ENCODE peak calls at places on chromosomes 5 and 9, in seven cellular contexts. One of them, this sample, is unnamed.

GRCh38 chr5:56908942-56909293 is 478 bp upstream of the SETD9 start:
- DNase-seq in astrocyte of the spinal cord: no peak
- DNase-seq in GM06990: no peak
- DNase-seq in skeletal muscle cell: no peak
- DNase-seq in HCT116: peak
- DNase-seq in CD8-positive, alpha-beta memory T cell: no peak
- DNase-seq in body of pancreas: no peak
- DNase-seq in this sample: no peak

GRCh38 chr9:3708751-3709150 is 182.9 kb upstream of the RFX3 start:
- DNase-seq in astrocyte of the spinal cord: peak
- DNase-seq in CD8-positive, alpha-beta memory T cell: no peak
- DNase-seq in skeletal muscle cell: no peak
- DNase-seq in HCT116: no peak
- DNase-seq in GM06990: no peak
- DNase-seq in body of pancreas: peak
- DNase-seq in this sample: no peak

GRCh38 chr5:170159101-170159698 is 53.5 kb downstream of the FOXI1 start:
- DNase-seq in body of pancreas: no peak
- DNase-seq in HCT116: no peak
- DNase-seq in CD8-positive, alpha-beta memory T cell: no peak
- DNase-seq in astrocyte of the spinal cord: peak
- DNase-seq in skeletal muscle cell: peak
- DNase-seq in GM06990: no peak
- DNase-seq in this sample: no peak

GRCh38 chr5:172732201-172732865 is 38.7 kb downstream of the DUSP1 start:
- DNase-seq in astrocyte of the spinal cord: no peak
- DNase-seq in HCT116: no peak
- DNase-seq in CD8-positive, alpha-beta memory T cell: no peak
- DNase-seq in GM06990: no peak
- DNase-seq in body of pancreas: no peak
- DNase-seq in skeletal muscle cell: no peak
- DNase-seq in this sample: no peak

GRCh38 chr9:136156216-136157120 is 37.8 kb upstream of the TMEM250 start:
- DNase-seq in body of pancreas: no peak
- DNase-seq in HCT116: no peak
- DNase-seq in GM06990: no peak
- DNase-seq in CD8-positive, alpha-beta memory T cell: peak
- DNase-seq in astrocyte of the spinal cord: no peak
- DNase-seq in skeletal muscle cell: no peak
- DNase-seq in this sample: no peak

GRCh38 chr5:143033535-143034260 is 263.5 kb downstream of the ARHGAP26 start:
- DNase-seq in CD8-positive, alpha-beta memory T cell: no peak
- DNase-seq in skeletal muscle cell: peak
- DNase-seq in astrocyte of the spinal cord: peak
- DNase-seq in body of pancreas: no peak
- DNase-seq in HCT116: peak
- DNase-seq in GM06990: no peak
- DNase-seq in this sample: no peak

GRCh38 chr5:53368516-53368915 is 111.9 kb upstream of the FST start:
- DNase-seq in astrocyte of the spinal cord: peak
- DNase-seq in skeletal muscle cell: no peak
- DNase-seq in HCT116: no peak
- DNase-seq in CD8-positive, alpha-beta memory T cell: no peak
- DNase-seq in GM06990: no peak
- DNase-seq in body of pancreas: no peak
- DNase-seq in this sample: no peak

GRCh38 chr5:99795026-99795425 is 740.1 kb upstream of the FAM174A start:
- DNase-seq in GM06990: no peak
- DNase-seq in CD8-positive, alpha-beta memory T cell: no peak
- DNase-seq in skeletal muscle cell: no peak
- DNase-seq in astrocyte of the spinal cord: peak
- DNase-seq in HCT116: no peak
- DNase-seq in body of pancreas: no peak
- DNase-seq in this sample: no peak

GRCh38 chr5:107578051-107578635 is 92.6 kb downstream of the EFNA5 start:
- DNase-seq in skeletal muscle cell: no peak
- DNase-seq in astrocyte of the spinal cord: no peak
- DNase-seq in GM06990: no peak
- DNase-seq in CD8-positive, alpha-beta memory T cell: no peak
- DNase-seq in body of pancreas: no peak
- DNase-seq in HCT116: no peak
- DNase-seq in this sample: no peak

GRCh38 chr9:19465571-19466267 is 56.9 kb downstream of the ACER2 start:
- DNase-seq in GM06990: no peak
- DNase-seq in HCT116: no peak
- DNase-seq in astrocyte of the spinal cord: no peak
- DNase-seq in CD8-positive, alpha-beta memory T cell: no peak
- DNase-seq in skeletal muscle cell: no peak
- DNase-seq in body of pancreas: no peak
- DNase-seq in this sample: no peak

GRCh38 chr9:78314953-78315870 is 18.3 kb downstream of the PSAT1 start:
- DNase-seq in astrocyte of the spinal cord: peak
- DNase-seq in GM06990: no peak
- DNase-seq in CD8-positive, alpha-beta memory T cell: no peak
- DNase-seq in HCT116: no peak
- DNase-seq in skeletal muscle cell: no peak
- DNase-seq in body of pancreas: peak
- DNase-seq in this sample: no peak

GRCh38 chr9:115930472-115930871 is 223.1 kb upstream of the PAPPA start:
- DNase-seq in astrocyte of the spinal cord: no peak
- DNase-seq in body of pancreas: no peak
- DNase-seq in CD8-positive, alpha-beta memory T cell: no peak
- DNase-seq in HCT116: no peak
- DNase-seq in GM06990: no peak
- DNase-seq in skeletal muscle cell: no peak
- DNase-seq in this sample: no peak

GRCh38 chr5:65199988-65200668 is 281.6 kb downstream of the ADAMTS6 start:
- DNase-seq in body of pancreas: no peak
- DNase-seq in HCT116: no peak
- DNase-seq in skeletal muscle cell: peak
- DNase-seq in astrocyte of the spinal cord: peak
- DNase-seq in GM06990: no peak
- DNase-seq in CD8-positive, alpha-beta memory T cell: no peak
- DNase-seq in this sample: no peak

GRCh38 chr9:92294297-92294676 is 790 bp upstream of the IARS1 start:
- DNase-seq in CD8-positive, alpha-beta memory T cell: no peak
- DNase-seq in HCT116: no peak
- DNase-seq in GM06990: peak
- DNase-seq in body of pancreas: no peak
- DNase-seq in skeletal muscle cell: no peak
- DNase-seq in astrocyte of the spinal cord: peak
- DNase-seq in this sample: no peak

GRCh38 chr5:88145603-88146467 is 122.8 kb downstream of the TMEM161B start:
- DNase-seq in skeletal muscle cell: no peak
- DNase-seq in CD8-positive, alpha-beta memory T cell: no peak
- DNase-seq in body of pancreas: no peak
- DNase-seq in GM06990: no peak
- DNase-seq in HCT116: no peak
- DNase-seq in astrocyte of the spinal cord: peak
- DNase-seq in this sample: no peak

GRCh38 chr9:78189461-78189860 is 46.4 kb upstream of the CEP78 start:
- DNase-seq in body of pancreas: no peak
- DNase-seq in CD8-positive, alpha-beta memory T cell: no peak
- DNase-seq in skeletal muscle cell: no peak
- DNase-seq in HCT116: no peak
- DNase-seq in GM06990: no peak
- DNase-seq in astrocyte of the spinal cord: peak
- DNase-seq in this sample: no peak

GRCh38 chr9:12856608-12857007 is 81.8 kb downstream of the LURAP1L start:
- DNase-seq in CD8-positive, alpha-beta memory T cell: no peak
- DNase-seq in HCT116: no peak
- DNase-seq in body of pancreas: no peak
- DNase-seq in skeletal muscle cell: no peak
- DNase-seq in astrocyte of the spinal cord: no peak
- DNase-seq in GM06990: no peak
- DNase-seq in this sample: no peak

GRCh38 chr5:145619806-145620205 is 215.3 kb downstream of the PRELID2 start:
- DNase-seq in astrocyte of the spinal cord: no peak
- DNase-seq in HCT116: no peak
- DNase-seq in GM06990: no peak
- DNase-seq in body of pancreas: no peak
- DNase-seq in CD8-positive, alpha-beta memory T cell: no peak
- DNase-seq in skeletal muscle cell: no peak
- DNase-seq in this sample: no peak

GRCh38 chr5:68582284-68582683 is 366.7 kb downstream of the PIK3R1 start:
- DNase-seq in CD8-positive, alpha-beta memory T cell: no peak
- DNase-seq in skeletal muscle cell: no peak
- DNase-seq in astrocyte of the spinal cord: no peak
- DNase-seq in body of pancreas: no peak
- DNase-seq in GM06990: no peak
- DNase-seq in HCT116: no peak
- DNase-seq in this sample: no peak

GRCh38 chr5:155539958-155540595 is 526.5 kb downstream of the KIF4B start:
- DNase-seq in CD8-positive, alpha-beta memory T cell: no peak
- DNase-seq in HCT116: no peak
- DNase-seq in skeletal muscle cell: no peak
- DNase-seq in astrocyte of the spinal cord: no peak
- DNase-seq in body of pancreas: no peak
- DNase-seq in GM06990: no peak
- DNase-seq in this sample: no peak

GRCh38 chr5:73135429-73136276 is 15.3 kb downstream of the TMEM171 start:
- DNase-seq in astrocyte of the spinal cord: peak
- DNase-seq in skeletal muscle cell: no peak
- DNase-seq in HCT116: peak
- DNase-seq in body of pancreas: no peak
- DNase-seq in CD8-positive, alpha-beta memory T cell: no peak
- DNase-seq in GM06990: no peak
- DNase-seq in this sample: no peak

GRCh38 chr5:52665544-52665943 is 122.2 kb upstream of the ITGA1 start:
- DNase-seq in skeletal muscle cell: peak
- DNase-seq in HCT116: no peak
- DNase-seq in GM06990: no peak
- DNase-seq in CD8-positive, alpha-beta memory T cell: no peak
- DNase-seq in astrocyte of the spinal cord: no peak
- DNase-seq in body of pancreas: no peak
- DNase-seq in this sample: no peak

GRCh38 chr5:53405396-53405795 is 75.0 kb upstream of the FST start:
- DNase-seq in skeletal muscle cell: no peak
- DNase-seq in GM06990: no peak
- DNase-seq in body of pancreas: no peak
- DNase-seq in CD8-positive, alpha-beta memory T cell: no peak
- DNase-seq in HCT116: no peak
- DNase-seq in astrocyte of the spinal cord: no peak
- DNase-seq in this sample: no peak

DNA sequence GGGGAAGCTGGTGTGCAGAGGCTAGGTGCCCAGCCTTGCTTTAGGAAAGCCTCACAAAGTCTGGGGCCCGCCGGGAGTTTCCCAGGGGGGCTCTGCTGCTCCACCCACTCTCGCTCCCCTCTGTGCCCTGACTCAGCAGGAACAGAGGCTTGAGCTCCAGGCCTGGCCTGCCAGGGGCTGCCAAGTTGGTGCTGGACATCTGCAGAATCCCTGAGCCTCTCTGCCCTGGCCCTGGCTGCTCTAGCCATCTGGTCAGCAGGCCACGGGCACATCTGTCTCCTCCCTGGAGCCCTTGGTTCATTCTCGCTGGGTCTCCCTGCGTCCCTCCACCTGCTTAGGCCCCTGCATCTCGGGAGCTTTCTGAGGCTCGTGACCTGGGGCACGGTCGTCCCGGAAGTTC is 626 bp upstream of the ADAMTSL2 start:
- DNase-seq in skeletal muscle cell: no peak
- DNase-seq in body of pancreas: no peak
- DNase-seq in astrocyte of the spinal cord: no peak
- DNase-seq in CD8-positive, alpha-beta memory T cell: no peak
- DNase-seq in HCT116: no peak
- DNase-seq in GM06990: no peak
- DNase-seq in this sample: no peak
- H3K4me3 ChIP-seq in skeletal muscle cell: no peak
- H3K4me3 ChIP-seq in body of pancreas: no peak
- H3K4me3 ChIP-seq in astrocyte of the spinal cord: no peak
- H3K4me3 ChIP-seq in CD8-positive, alpha-beta memory T cell: no peak
- H3K4me3 ChIP-seq in HCT116: no peak
- H3K4me3 ChIP-seq in GM06990: no peak
- H3K4me3 ChIP-seq in this sample: peak

DNA sequence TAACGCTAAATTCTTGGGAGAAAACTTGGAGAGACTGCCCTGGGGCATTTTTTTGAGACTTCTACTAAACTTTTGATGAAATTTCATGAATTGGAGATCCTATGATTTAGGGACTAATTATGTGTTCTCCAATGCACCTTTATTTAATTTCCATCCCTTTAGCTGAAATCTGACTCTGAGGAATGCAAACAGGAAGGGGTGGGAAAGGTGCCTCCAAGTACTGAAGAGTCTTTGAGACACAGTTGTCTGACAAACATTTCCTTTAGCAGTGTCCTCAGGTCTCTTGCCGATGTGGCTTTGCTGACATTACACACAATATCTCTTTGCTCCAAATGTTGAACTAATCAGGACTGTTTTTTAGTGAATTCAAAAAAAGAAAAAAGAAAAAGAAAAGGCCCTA is 76.9 kb downstream of the LIX1 start:
- DNase-seq in skeletal muscle cell: no peak
- DNase-seq in astrocyte of the spinal cord: no peak
- DNase-seq in HCT116: no peak
- DNase-seq in CD8-positive, alpha-beta memory T cell: no peak
- DNase-seq in body of pancreas: no peak
- DNase-seq in GM06990: no peak
- DNase-seq in this sample: no peak
- H3K4me3 ChIP-seq in skeletal muscle cell: no peak
- H3K4me3 ChIP-seq in astrocyte of the spinal cord: no peak
- H3K4me3 ChIP-seq in HCT116: no peak
- H3K4me3 ChIP-seq in CD8-positive, alpha-beta memory T cell: no peak
- H3K4me3 ChIP-seq in body of pancreas: no peak
- H3K4me3 ChIP-seq in GM06990: no peak
- H3K4me3 ChIP-seq in this sample: no peak

GRCh38 chr9:124674651-124675050 is 96.5 kb downstream of the NR6A1 start:
- DNase-seq in GM06990: no peak
- DNase-seq in skeletal muscle cell: no peak
- DNase-seq in CD8-positive, alpha-beta memory T cell: no peak
- DNase-seq in astrocyte of the spinal cord: no peak
- DNase-seq in body of pancreas: no peak
- DNase-seq in HCT116: no peak
- DNase-seq in this sample: no peak

GRCh38 chr9:124673063-124673462 is 98.0 kb downstream of the NR6A1 start:
- DNase-seq in CD8-positive, alpha-beta memory T cell: no peak
- DNase-seq in HCT116: no peak
- DNase-seq in body of pancreas: no peak
- DNase-seq in GM06990: no peak
- DNase-seq in astrocyte of the spinal cord: no peak
- DNase-seq in skeletal muscle cell: no peak
- DNase-seq in this sample: no peak

GRCh38 chr9:124671861-124672260 is 99.2 kb downstream of the NR6A1 start:
- DNase-seq in HCT116: no peak
- DNase-seq in CD8-positive, alpha-beta memory T cell: no peak
- DNase-seq in astrocyte of the spinal cord: no peak
- DNase-seq in GM06990: no peak
- DNase-seq in skeletal muscle cell: no peak
- DNase-seq in body of pancreas: no peak
- DNase-seq in this sample: no peak

GRCh38 chr9:124676159-124676551 is 95.0 kb downstream of the NR6A1 start:
- DNase-seq in skeletal muscle cell: no peak
- DNase-seq in CD8-positive, alpha-beta memory T cell: no peak
- DNase-seq in HCT116: no peak
- DNase-seq in body of pancreas: peak
- DNase-seq in astrocyte of the spinal cord: no peak
- DNase-seq in GM06990: no peak
- DNase-seq in this sample: no peak

GRCh38 chr9:124675261-124676158 is 95.6 kb downstream of the NR6A1 start:
- DNase-seq in HCT116: no peak
- DNase-seq in CD8-positive, alpha-beta memory T cell: no peak
- DNase-seq in GM06990: no peak
- DNase-seq in astrocyte of the spinal cord: no peak
- DNase-seq in skeletal muscle cell: no peak
- DNase-seq in body of pancreas: peak
- DNase-seq in this sample: no peak
- H3K4me3 ChIP-seq in HCT116: no peak
- H3K4me3 ChIP-seq in CD8-positive, alpha-beta memory T cell: no peak
- H3K4me3 ChIP-seq in GM06990: no peak
- H3K4me3 ChIP-seq in astrocyte of the spinal cord: no peak
- H3K4me3 ChIP-seq in skeletal muscle cell: no peak
- H3K4me3 ChIP-seq in body of pancreas: no peak
- H3K4me3 ChIP-seq in this sample: no peak

GRCh38 chr9:130039504-130040147 is 3.4 kb downstream of the FNBP1 start:
- DNase-seq in HCT116: no peak
- DNase-seq in astrocyte of the spinal cord: no peak
- DNase-seq in CD8-positive, alpha-beta memory T cell: no peak
- DNase-seq in skeletal muscle cell: no peak
- DNase-seq in body of pancreas: no peak
- DNase-seq in GM06990: peak
- DNase-seq in this sample: no peak
- H3K4me3 ChIP-seq in HCT116: no peak
- H3K4me3 ChIP-seq in astrocyte of the spinal cord: no peak
- H3K4me3 ChIP-seq in CD8-positive, alpha-beta memory T cell: peak
- H3K4me3 ChIP-seq in skeletal muscle cell: no peak
- H3K4me3 ChIP-seq in body of pancreas: no peak
- H3K4me3 ChIP-seq in GM06990: peak
- H3K4me3 ChIP-seq in this sample: no peak

This sample was measured in esophagus squamous epithelium.